ENCODE peak calls at places on chromosomes 3 and 15, in four cellular contexts. N is H9, U is H1, B is IMR-90. D is an unnamed sample.

GRCh38 chr15:77702211-77702957 is 69.7 kb upstream of the LINGO1 start:
- DNase-seq in N (peak), B (peak), U (peak), D (peak)

GRCh38 chr3:15291589-15292541 is 40.5 kb downstream of the SH3BP5 start:
- DNase-seq in N (no peak), U (no peak), B (no peak), D (no peak)

GRCh38 chr3:98777286-98777685 is 14.1 kb downstream of the ST3GAL6 start:
- DNase-seq in U (no peak), B (no peak), N (no peak), D (no peak)

GRCh38 chr15:58469432-58470353 is 37.9 kb downstream of the LIPC start:
- DNase-seq in N (peak), B (peak), U (no peak), D (peak)

GRCh38 chr15:40330368-40330836 is 6.9 kb downstream of the INAFM2 start:
- DNase-seq in U (no peak), N (no peak), B (peak), D (no peak)

GRCh38 chr3:194828126-194828525 is 142.4 kb downstream of the FAM43A start:
- DNase-seq in U (no peak), N (no peak), B (no peak), D (no peak)

GRCh38 chr3:47416041-47416440 is 35.2 kb downstream of the PTPN23 start:
- DNase-seq in U (no peak), B (no peak), N (peak), D (peak)

GRCh38 chr15:68310178-68310810 is 32.7 kb downstream of the FEM1B start:
- DNase-seq in B (no peak), U (peak), N (peak), D (no peak)

GRCh38 chr3:174243194-174243593 is 615.9 kb upstream of the NAALADL2 start:
- DNase-seq in U (no peak), N (no peak), B (peak), D (no peak)

GRCh38 chr3:21356402-21356801 is 394.6 kb downstream of the ZNF385D start:
- DNase-seq in B (peak), U (no peak), N (no peak), D (no peak)

GRCh38 chr3:182886497-182886896 is 93.2 kb downstream of the ATP11B start:
- DNase-seq in N (no peak), U (no peak), B (peak), D (no peak)

GRCh38 chr3:38327335-38328009 is 19.1 kb upstream of the XYLB start:
- DNase-seq in N (no peak), B (peak), U (no peak), D (peak)

GRCh38 chr3:184642623-184643308 is 69.1 kb downstream of the MAGEF1 start:
- DNase-seq in B (no peak), U (no peak), N (no peak), D (peak)

GRCh38 chr3:21435871-21436270 is 315.1 kb downstream of the ZNF385D start:
- DNase-seq in U (no peak), N (no peak), B (peak), D (no peak)

GRCh38 chr3:14531856-14532395 is 8.2 kb downstream of the GRIP2 start:
- DNase-seq in B (no peak), U (no peak), N (no peak), D (no peak)

GRCh38 chr3:141039573-141039972 is 11.6 kb upstream of the SPSB4 start:
- DNase-seq in U (no peak), N (no peak), B (no peak), D (peak)

GRCh38 chr3:56467108-56467507 is 1.2 kb downstream of the ERC2 start:
- DNase-seq in U (peak), N (peak), B (peak), D (peak)

GRCh38 chr3:45032113-45032512 is 6.0 kb downstream of the CLEC3B start:
- DNase-seq in U (no peak), B (no peak), N (no peak), D (no peak)

GRCh38 chr3:65052101-65052500 is 364.3 kb upstream of the ADAMTS9 start:
- DNase-seq in B (no peak), N (no peak), U (no peak), D (peak)

GRCh38 chr3:126494831-126495230 is 19.1 kb upstream of the ZXDC start:
- DNase-seq in U (no peak), B (no peak), N (no peak), D (no peak)

GRCh38 chr3:69855436-69856162 is 116.3 kb downstream of the MITF start:
- DNase-seq in U (no peak), N (no peak), B (peak), D (peak)

GRCh38 chr15:99619712-99620111 is 53.9 kb downstream of the MEF2A start:
- DNase-seq in U (no peak), N (no peak), B (peak), D (no peak)

GRCh38 chr15:76163429-76164020 is 103.7 kb downstream of the TMEM266 start:
- DNase-seq in N (no peak), U (no peak), B (peak), D (no peak)
- H3K23ac ChIP-seq in N (no peak), U (no peak), B (peak), D (no peak)

GRCh38 chr3:95759614-95760301 is 1054.6 kb upstream of the EPHA6 start:
- DNase-seq in B (no peak), U (no peak), N (no peak), D (no peak)
- H4K5ac ChIP-seq in B (no peak), U (no peak), N (no peak), D (no peak)

GRCh38 chr3:167733961-167734497 is 663 bp downstream of the PDCD10 start:
- DNase-seq in B (peak), N (no peak), U (no peak), D (no peak)
- H3K23ac ChIP-seq in B (peak), N (no peak), U (no peak), D (no peak)

DNA sequence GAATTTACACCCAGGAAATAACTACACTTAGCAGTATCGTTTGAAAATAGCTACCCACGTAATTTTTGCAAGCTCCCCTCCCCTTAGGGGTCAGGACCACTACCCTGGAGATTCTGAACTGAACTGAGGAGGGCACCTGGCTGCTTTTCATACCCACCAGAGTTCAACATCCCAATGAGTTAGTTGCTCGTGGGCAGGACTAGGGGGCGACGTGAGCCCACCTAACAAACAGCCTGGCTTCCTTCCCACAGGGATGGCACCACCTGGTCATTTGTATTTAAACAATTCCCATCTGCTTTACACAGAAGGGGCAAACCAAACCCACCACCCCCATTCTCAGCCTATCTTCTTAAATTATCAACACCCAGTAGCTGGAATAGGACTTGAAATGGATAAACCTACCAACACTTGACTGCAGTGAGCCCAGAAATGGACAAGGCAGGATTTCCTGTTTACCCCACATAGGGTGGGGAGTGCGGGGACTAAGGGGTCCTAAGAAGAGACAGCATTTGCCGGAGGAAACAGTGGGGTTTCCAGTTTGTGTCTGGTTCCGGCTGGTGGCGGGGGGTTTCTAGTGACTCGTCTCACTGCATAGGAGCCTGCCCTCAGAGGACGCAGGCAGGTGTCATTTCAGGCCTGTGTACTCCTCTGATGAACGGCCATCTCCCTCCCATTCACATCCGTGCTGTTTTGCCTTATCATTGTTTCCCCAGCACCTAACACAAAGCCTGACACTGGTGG is 11.6 kb upstream of the VGLL4 start:
- DNase-seq in B (no peak), U (no peak), N (peak), D (peak)
- H4K5ac ChIP-seq in B (no peak), U (no peak), N (no peak), D (no peak)

D was measured in mesendoderm.